ENCODE peak calls at places on chromosomes 7 and 10, in nine cellular contexts. Z is SK-MEL-5; Q is H7; P is NCI-H510A; C is fibroblast of lung; K is CD8-positive, alpha-beta T cell; N is NCI-H1105; R is putamen; B is effector CD4-positive, alpha-beta T cell. T is an unnamed sample.
A peak's percentile ranks its signal among the peaks of the same experiment; 100 is the strongest.

GRCh38 chr10:24756283-24756682 is 32.6 kb upstream of the ARHGAP21 start:
- DNase-seq in N (no peak), Q (no peak), C (no peak), B (no peak), Z (no peak), R (no peak), P (no peak), K (no peak), T (no peak)

GRCh38 chr10:105358911-105359310 is 717.8 kb downstream of the SORCS3 start:
- DNase-seq in B (no peak), P (no peak), N (no peak), Q (no peak), Z (no peak), K (no peak), C (no peak), R (no peak), T (no peak)

GRCh38 chr10:88848499-88848898 is 3.1 kb downstream of the ANKRD22 start:
- DNase-seq in Z (no peak), R (no peak), C (peak; percentile 83), B (no peak), N (no peak), K (no peak), Q (no peak), P (no peak), T (no peak)

GRCh38 chr10:122630526-122630925 is 69.1 kb downstream of the C10orf120 start:
- DNase-seq in C (no peak), N (no peak), K (no peak), P (no peak), Q (no peak), R (no peak), Z (no peak), B (no peak), T (no peak)

GRCh38 chr10:77139145-77139692 is 498.4 kb downstream of the KCNMA1 start:
- DNase-seq in Q (no peak), N (no peak), B (no peak), K (no peak), Z (no peak), P (no peak), C (no peak), R (peak; percentile 39), T (no peak)

GRCh38 chr7:151858456-151858855 is 18.5 kb downstream of the PRKAG2 start:
- DNase-seq in Q (no peak), R (no peak), N (no peak), Z (no peak), C (no peak), P (no peak), B (no peak), K (no peak), T (no peak)

GRCh38 chr7:163298-163695 is 29.1 kb upstream of the FAM20C start:
- DNase-seq in C (no peak), N (no peak), B (no peak), Q (no peak), K (no peak), Z (no peak), R (no peak), P (no peak), T (no peak)

GRCh38 chr10:80199828-80200227 is 5.5 kb downstream of the ANXA11 start:
- DNase-seq in P (no peak), N (no peak), K (no peak), B (no peak), C (peak; percentile 73), Z (no peak), Q (no peak), R (no peak), T (no peak)

GRCh38 chr10:81403451-81403850 is 471.5 kb upstream of the NRG3 start:
- DNase-seq in P (no peak), Q (no peak), B (no peak), K (no peak), N (no peak), C (no peak), R (no peak), Z (peak; percentile 70), T (no peak)

GRCh38 chr10:79196470-79197461 is 128.0 kb downstream of the ZMIZ1 start:
- DNase-seq in Q (peak; percentile 95), B (peak; percentile 66), P (peak; percentile 44), K (peak; percentile 89), R (no peak), C (peak; percentile 55), N (peak; percentile 44), Z (peak; percentile 55), T (no peak)

GRCh38 chr10:6583447-6583846 is 3.4 kb upstream of the PRKCQ start:
- DNase-seq in R (no peak), Z (no peak), C (no peak), N (no peak), Q (no peak), P (no peak), B (peak; percentile 40), K (peak; percentile 66), T (no peak)

GRCh38 chr7:156616269-156617202 is 24.0 kb upstream of the RNF32 start:
- DNase-seq in P (no peak), C (peak; percentile 44), N (no peak), Z (no peak), R (no peak), K (no peak), B (no peak), Q (peak; percentile 82), T (no peak)

GRCh38 chr10:98196985-98197384 is 62.5 kb downstream of the R3HCC1L start:
- DNase-seq in P (no peak), Q (no peak), B (no peak), N (no peak), Z (no peak), K (no peak), R (no peak), C (no peak), T (no peak)